ENCODE peak calls at places on chromosomes 1 and 21, in nine cellular contexts. H is NCI-H1105, D is lung, S is ecto neural progenitor cell, I is H9, X is Calu3, Q is NAMALWA, R is dermis blood vessel endothelial cell, O is naive B cell. B is an unnamed sample.

GRCh38 chr1:39926820-39927219 is 25.1 kb upstream of the MYCL start:
- DNase-seq in H (peak; percentile 67), D (no peak), S (no peak), I (no peak), X (no peak), Q (no peak), R (no peak), O (no peak), B (no peak)

GRCh38 chr21:43973634-43973955 is 38.5 kb upstream of the TRAPPC10 start:
- DNase-seq in H (no peak), D (no peak), S (no peak), I (no peak), X (no peak), Q (no peak), R (no peak), O (no peak), B (no peak)

GRCh38 chr1:32321712-32322291 is 14.2 kb downstream of the MARCKSL1 start:
- DNase-seq in H (no peak), D (no peak), S (no peak), I (no peak), X (peak; percentile 81), Q (peak; percentile 42), R (no peak), O (no peak), B (no peak)

GRCh38 chr1:110187139-110187890 is 22.8 kb upstream of the KCNC4 start:
- DNase-seq in H (no peak), D (no peak), S (no peak), I (no peak), X (no peak), Q (no peak), R (no peak), O (no peak), B (no peak)

GRCh38 chr1:46134660-46135331 is 2.4 kb upstream of the PIK3R3 start:
- DNase-seq in H (peak; percentile 77), D (peak; percentile 31), S (no peak), I (no peak), X (peak; percentile 63), Q (peak; percentile 19), R (peak; percentile 52), O (no peak), B (peak; percentile 44)

GRCh38 chr1:182054698-182055326 is 6.7 kb downstream of the ZNF648 start:
- DNase-seq in H (peak; percentile 62), D (peak; percentile 51), S (no peak), I (no peak), X (peak; percentile 75), Q (peak; percentile 82), R (peak; percentile 58), O (peak; percentile 25), B (peak; percentile 56)

GRCh38 chr1:245680395-245680794 is 525.6 kb downstream of the KIF26B start:
- DNase-seq in H (no peak), D (no peak), S (no peak), I (no peak), X (no peak), Q (no peak), R (no peak), O (no peak), B (no peak)

GRCh38 chr1:185864889-185865288 is 130.7 kb downstream of the HMCN1 start:
- DNase-seq in H (no peak), D (no peak), S (no peak), I (no peak), X (no peak), Q (no peak), R (peak; percentile 14), O (no peak), B (no peak)

GRCh38 chr1:161838885-161839284 is 72.8 kb downstream of the ATF6 start:
- DNase-seq in H (no peak), D (no peak), S (no peak), I (no peak), X (no peak), Q (no peak), R (no peak), O (no peak), B (no peak)

GRCh38 chr1:198174297-198174696 is 17.5 kb downstream of the NEK7 start:
- DNase-seq in H (no peak), D (no peak), S (no peak), I (no peak), X (no peak), Q (peak; percentile 28), R (no peak), O (peak; percentile 53), B (peak; percentile 8)